ENCODE peak calls at places on chromosome 9, in eight cellular contexts. U is HCT116, P is ovary, Q is upper lobe of left lung, T is endothelial cell of umbilical vein, J is body of pancreas, E is tibial nerve, K is K562. L is an unnamed sample.

GRCh38 chr9:33852216-33852826 is 35.4 kb downstream of the UBE2R2 start:
- DNase-seq in E (peak), K (peak), U (peak), Q (no peak), T (peak), J (peak), P (no peak), L (peak)

GRCh38 chr9:22157271-22157670 is 148.2 kb upstream of the CDKN2B start:
- DNase-seq in J (no peak), K (no peak), T (peak), E (no peak), U (no peak), P (no peak), Q (no peak), L (no peak)

GRCh38 chr9:117134826-117135411 is 279.9 kb downstream of the ASTN2 start:
- DNase-seq in T (no peak), K (no peak), P (no peak), E (no peak), Q (no peak), J (no peak), U (no peak), L (no peak)

GRCh38 chr9:677461-678097 is 163.9 kb upstream of the DMRT1 start:
- DNase-seq in J (no peak), Q (no peak), K (no peak), T (peak), E (no peak), U (no peak), P (no peak), L (no peak)

GRCh38 chr9:79701651-79702050 is 129.9 kb downstream of the TLE4 start:
- DNase-seq in J (no peak), E (no peak), P (no peak), T (no peak), U (no peak), Q (no peak), K (no peak), L (no peak)

GRCh38 chr9:27154923-27155322 is 45.9 kb downstream of the TEK start:
- DNase-seq in Q (no peak), E (no peak), P (no peak), K (no peak), U (no peak), J (no peak), T (peak), L (no peak)

GRCh38 chr9:93663877-93664548 is 87.6 kb downstream of the PHF2 start:
- DNase-seq in J (no peak), U (no peak), T (no peak), P (peak), E (peak), Q (peak), K (no peak), L (no peak)

GRCh38 chr9:72703574-72703973 is 182.2 kb downstream of the TMC1 start:
- DNase-seq in T (no peak), Q (no peak), P (no peak), J (no peak), U (no peak), E (no peak), K (no peak), L (no peak)

GRCh38 chr9:23635276-23635675 is 190.8 kb downstream of the ELAVL2 start:
- DNase-seq in P (no peak), E (no peak), K (no peak), J (no peak), U (no peak), T (no peak), Q (no peak), L (no peak)

GRCh38 chr9:74025402-74025894 is 471.7 kb upstream of the RORB start:
- DNase-seq in E (no peak), U (no peak), P (no peak), J (no peak), Q (no peak), K (no peak), T (no peak), L (no peak)

GRCh38 chr9:110671849-110672248 is 3.3 kb downstream of the MUSK start:
- DNase-seq in E (no peak), P (no peak), K (no peak), Q (no peak), U (no peak), T (no peak), J (no peak), L (no peak)

GRCh38 chr9:32264171-32264862 is 120.1 kb upstream of the ACO1 start:
- DNase-seq in K (peak), U (no peak), E (no peak), Q (no peak), P (peak), J (no peak), T (no peak), L (peak)

GRCh38 chr9:99819123-99819483 is 2.6 kb upstream of the NR4A3 start:
- DNase-seq in P (no peak), K (no peak), T (peak), Q (no peak), J (no peak), E (no peak), U (no peak), L (no peak)

GRCh38 chr9:34710023-34710422 is at the start of gene CCL21:
- DNase-seq in T (peak), Q (no peak), U (no peak), J (peak), P (peak), E (no peak), K (no peak), L (peak)

GRCh38 chr9:19994296-19994695 is 205.5 kb upstream of the SLC24A2 start:
- DNase-seq in Q (no peak), J (no peak), K (no peak), T (no peak), P (no peak), E (no peak), U (no peak), L (no peak)

GRCh38 chr9:100856238-100856637 is 172.3 kb upstream of the PLPPR1 start:
- DNase-seq in U (no peak), P (no peak), E (no peak), J (no peak), K (no peak), Q (no peak), T (peak), L (no peak)

GRCh38 chr9:4615251-4615650 is 46.8 kb upstream of the PLPP6 start:
- DNase-seq in E (no peak), K (no peak), T (no peak), U (no peak), J (no peak), Q (no peak), P (no peak), L (no peak)

GRCh38 chr9:16143947-16144890 is 591.4 kb downstream of the CCDC171 start:
- DNase-seq in Q (no peak), P (no peak), J (no peak), K (no peak), U (no peak), T (no peak), E (no peak), L (no peak)

GRCh38 chr9:120735415-120736126 is 21.3 kb upstream of the MEGF9 start:
- DNase-seq in P (no peak), Q (no peak), U (no peak), E (no peak), T (no peak), K (no peak), J (peak), L (no peak)

GRCh38 chr9:38318755-38319495 is 73.6 kb upstream of the ALDH1B1 start:
- DNase-seq in E (no peak), K (no peak), U (no peak), P (peak), T (peak), Q (no peak), J (peak), L (no peak)

GRCh38 chr9:69965416-69966145 is 78.1 kb upstream of the MAMDC2 start:
- DNase-seq in Q (no peak), E (no peak), J (no peak), T (no peak), U (no peak), K (no peak), P (no peak), L (no peak)

GRCh38 chr9:107363511-107364182 is 80.6 kb downstream of the RAD23B start:
- DNase-seq in T (no peak), U (no peak), Q (no peak), E (peak), P (no peak), J (no peak), K (no peak), L (no peak)

GRCh38 chr9:76359365-76359764 is 34.9 kb downstream of the RFK start:
- DNase-seq in P (no peak), Q (no peak), U (no peak), J (no peak), K (peak), T (no peak), E (no peak), L (no peak)

GRCh38 chr9:98791147-98792095 is 4.9 kb downstream of the ANKS6 start:
- DNase-seq in J (peak), U (peak), K (peak), P (peak), E (peak), T (peak), Q (peak), L (peak)

GRCh38 chr9:129888809-129889460 is 53.7 kb downstream of the USP20 start:
- DNase-seq in U (no peak), J (no peak), P (no peak), E (no peak), T (no peak), Q (no peak), K (no peak), L (no peak)

GRCh38 chr9:102514541-102514940 is 480.6 kb upstream of the CYLC2 start:
- DNase-seq in K (no peak), T (no peak), J (peak), Q (peak), P (no peak), U (no peak), E (no peak), L (no peak)

GRCh38 chr9:32841314-32841713 is 58.0 kb downstream of the TMEM215 start:
- DNase-seq in Q (no peak), U (no peak), K (no peak), T (no peak), J (no peak), P (no peak), E (no peak), L (no peak)

GRCh38 chr9:107513464-107514092 is 24.0 kb upstream of the KLF4 start:
- DNase-seq in J (no peak), K (no peak), Q (no peak), T (no peak), U (no peak), E (no peak), P (no peak), L (no peak)

GRCh38 chr9:133173056-133173455 is 9.3 kb upstream of the GBGT1 start:
- DNase-seq in J (no peak), U (no peak), Q (no peak), T (no peak), E (no peak), P (no peak), K (no peak), L (no peak)

GRCh38 chr9:24516463-24516862 is 29.2 kb downstream of the IZUMO3 start:
- DNase-seq in J (no peak), Q (no peak), U (no peak), K (no peak), T (no peak), P (no peak), E (no peak), L (no peak)

GRCh38 chr9:23693374-23693773 is 132.7 kb downstream of the ELAVL2 start:
- DNase-seq in E (no peak), T (no peak), U (no peak), J (no peak), K (no peak), P (no peak), Q (no peak), L (no peak)

GRCh38 chr9:69317081-69317480 is 7.9 kb upstream of the ENTREP1 start:
- DNase-seq in Q (no peak), U (no peak), J (no peak), E (no peak), P (no peak), K (no peak), T (peak), L (no peak)

DNA sequence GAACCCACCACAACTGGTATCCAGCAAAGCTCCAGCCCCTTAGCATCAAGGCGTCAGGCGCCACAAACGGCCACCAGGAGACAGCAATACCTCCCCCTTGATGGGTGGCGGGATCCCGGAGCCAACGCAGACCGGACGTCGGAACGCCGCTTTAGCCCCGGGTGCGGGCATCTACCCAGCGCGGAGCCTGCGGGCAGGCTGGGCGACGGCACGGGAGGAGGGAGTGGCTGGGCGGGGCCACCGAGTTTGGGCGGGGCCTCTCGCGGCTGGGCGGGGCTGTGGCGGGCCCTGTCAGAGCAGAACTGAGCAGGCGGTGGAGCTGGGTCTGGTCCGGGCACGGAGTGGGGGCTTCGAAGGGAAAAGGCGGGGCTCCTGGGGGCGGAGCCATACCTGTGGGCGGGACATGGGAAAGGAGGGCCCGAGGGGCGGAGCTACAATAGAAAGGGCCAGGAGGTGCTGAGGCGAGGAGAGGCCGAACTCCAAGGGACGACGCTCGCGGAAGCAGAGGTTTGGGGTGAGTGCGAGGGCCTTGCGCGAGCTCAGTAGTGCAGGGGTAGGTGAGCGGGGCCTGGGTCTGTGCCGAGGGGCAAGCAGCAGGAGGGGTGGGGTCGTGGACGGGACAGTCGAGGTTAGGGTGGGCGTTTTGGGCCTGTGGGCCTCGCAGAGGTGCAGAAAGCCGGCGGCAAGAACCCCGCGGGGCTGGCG is 40.2 kb upstream of the GARNL3 start:
- DNase-seq in J (peak), K (peak), T (peak), U (peak), P (peak), Q (peak), E (peak), L (peak)
- TF ChIP-seq POLR2A in J (peak), K (no peak), T (no peak), U (no peak), P (peak), Q (no peak), E (no peak), L (peak)

GRCh38 chr9:136565722-136566552 is 20.1 kb upstream of the NOTCH1 start:
- DNase-seq in T (no peak), J (no peak), Q (peak), U (no peak), E (no peak), P (no peak), K (no peak), L (no peak)
- H3K27ac ChIP-seq in T (no peak), J (no peak), Q (peak), U (no peak), E (peak), P (peak), K (no peak), L (peak)

DNA sequence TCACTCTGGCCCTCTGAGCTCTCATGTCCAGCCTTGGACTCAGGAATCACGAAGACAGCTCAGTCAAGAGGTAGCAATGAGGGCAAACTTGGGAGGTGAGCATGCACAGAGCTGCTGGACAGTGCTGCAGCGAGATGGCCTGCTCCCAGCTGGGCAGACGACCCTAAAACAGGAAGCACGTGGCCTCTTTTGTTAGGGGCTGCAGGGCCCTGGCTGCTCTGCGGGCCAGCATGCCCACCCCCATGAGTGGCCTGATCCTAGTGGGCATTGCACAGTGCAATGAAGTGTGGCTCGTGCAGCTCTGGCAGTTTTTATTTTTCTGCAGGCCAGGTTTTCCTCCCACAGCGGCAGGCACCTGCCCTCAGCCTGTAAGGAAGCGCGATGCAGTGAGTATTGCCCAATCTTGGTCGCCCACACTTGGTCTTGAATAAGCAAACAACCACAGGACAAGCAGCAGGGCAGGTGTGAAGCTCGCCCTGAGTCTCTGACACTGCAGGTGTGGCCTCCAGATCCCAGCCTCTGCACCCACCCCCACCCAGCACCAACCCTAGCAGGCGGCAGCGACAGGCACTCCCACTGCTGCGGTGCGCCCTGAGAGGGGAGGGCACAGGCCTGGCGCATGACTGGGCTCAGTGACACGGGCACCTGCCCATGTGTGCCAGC is 60.8 kb downstream of the SEMA4D start:
- DNase-seq in Q (peak), T (no peak), J (no peak), K (no peak), U (no peak), E (no peak), P (no peak), L (no peak)
- TF ChIP-seq POLR2A in Q (no peak), T (no peak), J (no peak), K (no peak), U (no peak), E (no peak), P (no peak), L (no peak)

GRCh38 chr9:95719354-95719753 is 156.1 kb upstream of the ERCC6L2 start:
- DNase-seq in E (no peak), J (no peak), Q (no peak), U (no peak), T (no peak), P (no peak), K (no peak), L (no peak)
- H3K27ac ChIP-seq in E (no peak), J (no peak), Q (no peak), U (no peak), T (no peak), P (no peak), K (no peak), L (no peak)

GRCh38 chr9:13282998-13283397 is 3.5 kb upstream of the MPDZ start:
- DNase-seq in P (no peak), Q (no peak), J (no peak), E (no peak), U (no peak), T (no peak), K (no peak), L (no peak)

GRCh38 chr9:13278368-13279246 is 885 bp downstream of the MPDZ start:
- DNase-seq in K (peak), E (peak), U (no peak), Q (peak), P (peak), J (peak), T (peak), L (peak)

GRCh38 chr9:13278023-13278367 is 1.5 kb downstream of the MPDZ start:
- DNase-seq in E (no peak), T (peak), J (no peak), Q (no peak), K (no peak), P (no peak), U (no peak), L (no peak)

GRCh38 chr9:13281356-13282016 is 2.0 kb upstream of the MPDZ start:
- DNase-seq in U (no peak), K (no peak), T (no peak), J (no peak), P (no peak), E (no peak), Q (no peak), L (no peak)

GRCh38 chr9:13279284-13280162 is at the start of gene MPDZ:
- DNase-seq in K (peak), Q (peak), E (peak), T (peak), J (peak), U (no peak), P (peak), L (peak)
- TF ChIP-seq POLR2A in K (no peak), Q (no peak), E (no peak), T (peak), J (peak), U (no peak), P (peak), L (peak)

DNA sequence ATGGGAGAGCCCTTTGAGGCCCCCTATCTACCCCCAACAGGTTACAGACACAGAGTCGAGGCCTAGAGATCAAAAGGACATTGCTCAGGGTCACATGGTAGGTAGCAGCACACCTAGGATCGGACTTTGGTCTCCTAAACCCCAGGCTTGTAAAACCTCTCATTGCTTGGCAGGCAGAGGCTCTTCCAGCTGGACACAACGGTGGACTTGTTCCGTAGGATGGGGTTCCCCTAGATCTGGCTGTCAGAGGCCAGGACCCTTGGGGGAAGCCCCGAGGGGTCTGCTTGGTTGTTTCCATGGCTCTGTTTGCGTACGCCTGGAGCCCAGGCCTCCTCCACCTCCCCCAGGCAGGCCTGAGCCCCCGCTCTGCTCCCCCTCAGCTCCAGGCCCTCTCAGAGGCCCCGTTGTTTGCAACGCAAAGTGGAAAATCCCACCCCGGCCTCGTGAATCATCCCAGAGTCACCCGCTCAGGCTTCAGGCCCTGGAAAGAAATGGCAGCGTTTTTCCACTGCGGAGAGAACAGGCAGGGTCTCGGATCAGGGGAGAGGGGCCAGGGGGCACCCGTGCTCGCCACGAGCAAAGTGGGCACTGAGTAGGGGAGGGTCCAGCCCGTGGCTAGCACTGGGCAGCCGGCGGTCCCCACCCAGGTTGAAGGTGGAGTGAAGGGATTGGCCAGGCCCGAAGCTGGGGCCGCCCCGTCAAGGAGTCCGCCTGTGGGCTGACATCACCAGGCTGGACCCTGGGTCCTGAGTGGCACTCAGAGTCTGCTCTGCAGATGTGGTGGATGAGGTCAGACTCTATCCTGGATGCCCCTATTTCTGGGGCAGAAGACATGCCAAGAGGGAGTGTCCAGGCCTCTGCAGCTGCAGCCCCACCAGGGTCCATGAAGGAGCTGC is 19.8 kb downstream of the COL27A1 start:
- DNase-seq in K (no peak), Q (peak), U (no peak), J (no peak), E (no peak), T (no peak), P (peak), L (peak)
- H3K27ac ChIP-seq in K (no peak), Q (peak), U (no peak), J (peak), E (peak), T (no peak), P (peak), L (peak)